ENCODE peak calls at places on chromosomes 4 and X, in five cellular contexts. T, K, J, R and A are unnamed samples.

GRCh38 chr4:123478859-123479345 is 82.3 kb downstream of the SPRY1 start:
- ATAC-seq in K (peak), J (peak), T (peak), R (peak), A (no peak)

GRCh38 chr4:121177238-121178137 is 13.4 kb upstream of the TNIP3 start:
- ATAC-seq in R (no peak), T (no peak), K (no peak), J (peak), A (no peak)

GRCh38 chr4:26899991-26900390 is 39.4 kb downstream of the STIM2 start:
- ATAC-seq in K (no peak), R (no peak), J (no peak), T (no peak), A (no peak)

GRCh38 chr4:99710681-99711345 is 53.2 kb upstream of the C4orf54 start:
- ATAC-seq in K (no peak), J (no peak), T (no peak), R (no peak), A (peak)

GRCh38 chr4:30802622-30803323 is 82.6 kb downstream of the PCDH7 start:
- ATAC-seq in K (no peak), T (peak), R (no peak), J (no peak), A (peak)

GRCh38 chrX:123993904-123994635 is 32.6 kb downstream of the STAG2 start:
- ATAC-seq in J (no peak), K (no peak), R (no peak), T (no peak), A (no peak)

GRCh38 chr4:7806080-7806630 is 133.5 kb downstream of the AFAP1 start:
- ATAC-seq in J (peak), T (no peak), K (peak), R (peak), A (peak)

GRCh38 chr4:41072021-41072777 is 142.1 kb downstream of the APBB2 start:
- ATAC-seq in J (peak), R (no peak), T (no peak), K (peak), A (no peak)

GRCh38 chrX:100622989-100623388 is 13.6 kb downstream of the TSPAN6 start:
- ATAC-seq in J (no peak), T (no peak), R (no peak), K (no peak), A (no peak)

GRCh38 chr4:187135878-187136277 is 412.2 kb upstream of the FAT1 start:
- ATAC-seq in K (no peak), R (no peak), T (no peak), J (no peak), A (no peak)

GRCh38 chr4:80006935-80007744 is 65.9 kb downstream of the ANTXR2 start:
- ATAC-seq in R (peak), K (no peak), T (no peak), J (no peak), A (no peak)

GRCh38 chr4:140789752-140790151 is 33.6 kb upstream of the TBC1D9 start:
- ATAC-seq in R (no peak), J (no peak), K (no peak), T (no peak), A (peak)

GRCh38 chrX:40623665-40624064 is 437 bp downstream of the MPC1L start:
- ATAC-seq in J (peak), T (no peak), R (no peak), K (no peak), A (no peak)

GRCh38 chrX:16462912-16463311 is 187.0 kb upstream of the S100G start:
- ATAC-seq in T (no peak), K (no peak), J (no peak), R (no peak), A (peak)

GRCh38 chr4:73544620-73545019 is 63.1 kb downstream of the AFM start:
- ATAC-seq in J (no peak), R (peak), T (no peak), K (no peak), A (no peak)

GRCh38 chr4:168528131-168528949 is 31.5 kb downstream of the PALLD start:
- ATAC-seq in K (no peak), J (no peak), T (peak), R (no peak), A (no peak)

GRCh38 chr4:100100985-100101384 is 89.3 kb downstream of the DDIT4L start:
- ATAC-seq in J (peak), T (no peak), R (no peak), K (no peak), A (no peak)

GRCh38 chr4:112060212-112060611 is 85.0 kb upstream of the FAM241A start:
- ATAC-seq in T (peak), K (no peak), J (peak), R (peak), A (no peak)
- TF ChIP-seq CTCF in T (peak), K (no peak), J (peak), R (peak), A (no peak)

GRCh38 chrX:18228069-18228468 is 7.4 kb upstream of the BEND2 start:
- ATAC-seq in J (no peak), T (no peak), K (no peak), R (peak), A (no peak)

GRCh38 chrX:18227458-18227857 is 6.8 kb upstream of the BEND2 start:
- ATAC-seq in J (no peak), T (no peak), K (no peak), R (no peak), A (no peak)
- TF ChIP-seq POLR2AphosphoS5 in J (no peak), T (no peak), K (no peak), R (no peak), A (no peak)

GRCh38 chrX:50903387-50904027 is 7.0 kb upstream of the BMP15 start:
- ATAC-seq in R (peak), T (peak), J (peak), K (no peak), A (no peak)
- TF ChIP-seq CTCF in R (peak), T (peak), J (peak), K (peak), A (peak)

GRCh38 chrX:34879361-34879760 is 63.2 kb upstream of the FAM47B start:
- ATAC-seq in K (no peak), T (no peak), J (no peak), R (no peak), A (no peak)

GRCh38 chrX:34873500-34874225 is 68.9 kb upstream of the FAM47B start:
- ATAC-seq in J (no peak), K (no peak), R (no peak), T (no peak), A (no peak)

GRCh38 chrX:34875204-34875603 is 67.4 kb upstream of the FAM47B start:
- ATAC-seq in R (no peak), T (no peak), K (no peak), J (no peak), A (no peak)

GRCh38 chrX:34877451-34877850 is 65.1 kb upstream of the FAM47B start:
- ATAC-seq in T (no peak), K (no peak), J (no peak), R (no peak), A (no peak)

GRCh38 chrX:34874763-34875162 is 67.8 kb upstream of the FAM47B start:
- ATAC-seq in K (no peak), R (no peak), J (no peak), T (no peak), A (no peak)
- TF ChIP-seq POLR2AphosphoS5 in K (no peak), R (no peak), J (no peak), T (no peak), A (no peak)

GRCh38 chrX:86121916-86122315 is 26.3 kb upstream of the DACH2 start:
- ATAC-seq in T (no peak), J (peak), K (no peak), R (peak), A (no peak)
- TF ChIP-seq CTCF in T (no peak), J (peak), K (no peak), R (no peak), A (no peak)

DNA sequence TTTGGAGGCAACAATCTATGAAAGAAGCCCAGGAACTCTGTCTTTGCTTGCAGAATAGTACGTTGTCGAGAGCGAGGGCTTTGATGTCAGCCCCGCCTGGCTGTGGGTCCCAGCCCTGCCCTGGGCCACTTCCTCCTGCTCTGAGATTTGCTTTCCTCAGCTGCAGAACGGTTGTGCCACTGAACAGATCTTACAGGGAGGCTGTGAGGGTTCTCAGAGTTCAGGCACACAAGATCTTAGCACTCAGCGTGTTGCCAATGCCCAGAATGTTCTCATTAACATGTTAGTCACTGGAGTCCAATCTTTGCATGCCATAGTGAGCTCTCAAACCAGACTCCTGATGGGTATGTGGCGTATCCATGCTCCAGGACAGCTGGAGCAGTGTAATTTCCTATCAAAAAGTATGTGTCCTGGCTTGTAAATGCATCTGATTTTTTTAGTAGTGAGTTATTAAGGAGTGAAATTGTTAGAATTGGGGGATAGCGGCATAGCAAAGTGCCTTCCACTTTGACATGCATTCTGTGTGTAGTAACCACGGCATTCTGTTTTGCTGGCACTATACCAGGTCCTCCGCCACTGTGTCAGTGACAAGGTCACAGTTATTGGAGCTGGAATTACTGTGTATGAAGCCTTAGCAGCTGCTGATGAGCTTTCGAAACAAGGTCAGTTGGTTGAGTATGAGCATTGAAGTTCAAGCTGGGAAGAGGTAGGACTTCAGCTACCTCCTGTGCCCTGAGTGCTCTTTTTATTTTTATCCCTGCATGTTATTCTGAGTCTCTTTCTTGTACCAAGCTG is 31.6 kb downstream of the TKTL1 start:
- ATAC-seq in T (no peak), J (no peak), R (no peak), K (no peak), A (no peak)
- TF ChIP-seq POLR2AphosphoS5 in T (no peak), J (no peak), R (no peak), K (no peak), A (no peak)

DNA sequence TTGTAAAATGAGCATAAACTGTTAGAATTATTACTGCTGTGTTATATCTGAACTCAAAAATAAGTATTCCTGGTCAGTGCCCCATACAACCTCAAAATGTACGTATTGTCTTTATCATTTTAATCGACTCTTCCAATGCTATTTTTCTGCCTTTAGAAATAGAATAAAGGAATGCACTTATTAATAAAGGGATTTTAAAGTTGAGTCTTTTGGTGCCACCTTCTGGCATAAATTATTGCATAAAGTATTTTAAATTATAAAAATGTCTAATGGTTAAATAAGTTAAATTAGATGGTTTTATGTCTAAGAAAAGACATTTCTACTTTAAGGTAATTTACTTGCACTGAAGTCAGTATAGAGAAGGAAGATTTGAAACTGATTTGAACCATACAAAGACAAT is 424.0 kb upstream of the NDST4 start:
- ATAC-seq in R (no peak), K (no peak), J (no peak), T (no peak), A (no peak)
- TF ChIP-seq CTCF in R (no peak), K (no peak), J (no peak), T (no peak), A (no peak)